ENCODE peak calls at places on chromosomes 7 and 10, in eight cellular contexts. V is tibial nerve, P is neural progenitor cell, J is hepatocyte, O is IMR-90, K is transverse colon, S is Peyer's patch, Z is lung. R is an unnamed sample.
A peak's percentile ranks its signal among the peaks of the same experiment; 100 is the strongest.

GRCh38 chr10:126969310-126969709 is 64.1 kb downstream of the DOCK1 start:
- DNase-seq in V (no peak), P (peak; percentile 53), J (peak; percentile 31), O (no peak), K (peak; percentile 36), S (no peak), Z (no peak), R (no peak)

GRCh38 chr7:40199076-40199802 is 64.4 kb downstream of the SUGCT start:
- DNase-seq in V (no peak), P (peak; percentile 11), J (peak; percentile 8), O (peak; percentile 63), K (no peak), S (no peak), Z (no peak), R (no peak)

GRCh38 chr7:91457208-91457607 is 193.0 kb downstream of the FZD1 start:
- DNase-seq in V (no peak), P (no peak), J (no peak), O (no peak), K (no peak), S (no peak), Z (no peak), R (no peak)

GRCh38 chr10:50593523-50593922 is 30.2 kb downstream of the SGMS1 start:
- DNase-seq in V (no peak), P (no peak), J (no peak), O (peak; percentile 48), K (no peak), S (no peak), Z (no peak), R (no peak)

GRCh38 chr10:34607894-34608293 is 207.2 kb downstream of the PARD3 start:
- DNase-seq in V (no peak), P (no peak), J (no peak), O (peak; percentile 20), K (no peak), S (no peak), Z (no peak), R (no peak)

GRCh38 chr10:85674851-85675250 is 691.7 kb downstream of the GRID1 start:
- DNase-seq in V (no peak), P (no peak), J (no peak), O (no peak), K (no peak), S (no peak), Z (no peak), R (no peak)

GRCh38 chr10:132849546-132850031 is 63.6 kb upstream of the NKX6-2 start:
- DNase-seq in V (no peak), P (no peak), J (no peak), O (no peak), K (no peak), S (peak; percentile 39), Z (no peak), R (no peak)

GRCh38 chr7:101549734-101550133 is 79.4 kb downstream of the MYL10 start:
- DNase-seq in V (no peak), P (no peak), J (no peak), O (no peak), K (no peak), S (peak; percentile 21), Z (no peak), R (no peak)

GRCh38 chr10:56605043-56605442 is 244.0 kb upstream of the ZWINT start:
- DNase-seq in V (no peak), P (peak; percentile 67), J (peak; percentile 22), O (no peak), K (no peak), S (no peak), Z (no peak), R (no peak)

GRCh38 chr10:86333813-86334514 is 32.6 kb downstream of the GRID1 start:
- DNase-seq in V (no peak), P (no peak), J (no peak), O (no peak), K (no peak), S (no peak), Z (no peak), R (no peak)

GRCh38 chr10:88499569-88500470 is 83.3 kb downstream of the RNLS start:
- DNase-seq in V (no peak), P (no peak), J (no peak), O (peak; percentile 71), K (no peak), S (no peak), Z (no peak), R (no peak)

GRCh38 chr10:27784272-27784671 is 38.7 kb upstream of the MKX start:
- DNase-seq in V (no peak), P (no peak), J (no peak), O (no peak), K (no peak), S (no peak), Z (no peak), R (no peak)

GRCh38 chr10:79200346-79200745 is 131.6 kb downstream of the ZMIZ1 start:
- DNase-seq in V (no peak), P (no peak), J (no peak), O (no peak), K (no peak), S (no peak), Z (no peak), R (no peak)

GRCh38 chr7:2823124-2823523 is 21.0 kb downstream of the GNA12 start:
- DNase-seq in V (no peak), P (no peak), J (no peak), O (no peak), K (no peak), S (no peak), Z (peak; percentile 42), R (no peak)

GRCh38 chr10:31578181-31578852 is 259.3 kb downstream of the ZEB1 start:
- DNase-seq in V (no peak), P (no peak), J (no peak), O (no peak), K (no peak), S (no peak), Z (no peak), R (no peak)

GRCh38 chr10:68359189-68359588 is 26.5 kb upstream of the PBLD start:
- DNase-seq in V (no peak), P (no peak), J (no peak), O (no peak), K (no peak), S (no peak), Z (no peak), R (no peak)

DNA sequence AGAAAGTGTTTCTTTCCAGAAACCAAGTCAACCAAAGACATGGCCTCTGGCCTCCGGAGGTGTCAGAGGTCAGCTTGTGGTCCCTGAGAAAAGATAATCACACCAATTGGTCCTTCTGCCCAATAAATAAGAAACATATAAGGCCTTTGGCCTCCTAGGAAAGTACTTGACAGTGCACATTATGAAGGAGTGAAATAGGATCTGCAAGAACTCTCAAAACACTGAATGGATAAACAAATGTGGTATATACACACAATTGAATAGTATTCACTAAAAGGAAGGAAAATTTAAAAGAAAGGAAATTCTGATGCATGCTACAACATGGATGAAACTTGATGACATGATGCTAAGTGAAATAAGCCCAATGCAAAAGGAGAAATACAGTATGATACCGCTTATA is 35.4 kb upstream of the NRF1 start:
- DNase-seq in V (no peak), P (no peak), J (no peak), O (peak; percentile 35), K (no peak), S (no peak), Z (no peak), R (no peak)
- H3K9me3 ChIP-seq in V (no peaks in the 10 kb centered on the region), P (peaks cover 3% of the 10 kb centered on the region), J (no peaks in the 10 kb centered on the region), O (peaks cover 11% of the 10 kb centered on the region), K (peaks cover 6% of the 10 kb centered on the region), S (no peaks in the 10 kb centered on the region), Z (peaks cover 6% of the 10 kb centered on the region), R (peaks cover 14% of the 10 kb centered on the region)

DNA sequence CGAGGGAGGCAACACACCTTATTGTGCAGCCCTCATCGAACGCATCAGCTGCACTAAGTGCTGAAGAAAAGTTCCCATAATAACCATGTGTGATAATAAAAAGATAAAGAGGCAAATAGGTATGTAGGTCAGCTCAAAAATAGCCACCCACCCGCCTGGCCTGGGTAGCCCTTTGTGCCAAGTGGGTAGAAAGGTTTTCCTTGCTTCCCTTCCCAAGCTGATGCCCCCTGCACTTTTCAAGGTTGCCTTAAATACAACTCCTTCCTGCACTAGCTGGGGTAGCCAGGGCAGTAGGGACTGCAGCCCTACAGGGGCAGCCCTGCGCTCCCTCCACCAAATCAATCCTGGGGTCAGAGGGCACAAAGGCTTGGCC is 13.5 kb upstream of the DDIT4 start:
- DNase-seq in V (no peak), P (no peak), J (no peak), O (no peak), K (peak; percentile 20), S (no peak), Z (no peak), R (no peak)
- H3K4me1 ChIP-seq in V (peaks cover 91% of the 10 kb centered on the region), P (peaks cover 71% of the 10 kb centered on the region), J (peaks cover 51% of the 10 kb centered on the region), O (peaks cover 25% of the 10 kb centered on the region), K (peaks cover 67% of the 10 kb centered on the region), S (peaks cover 67% of the 10 kb centered on the region), Z (peaks cover 22% of the 10 kb centered on the region), R (peaks cover 44% of the 10 kb centered on the region)

DNA sequence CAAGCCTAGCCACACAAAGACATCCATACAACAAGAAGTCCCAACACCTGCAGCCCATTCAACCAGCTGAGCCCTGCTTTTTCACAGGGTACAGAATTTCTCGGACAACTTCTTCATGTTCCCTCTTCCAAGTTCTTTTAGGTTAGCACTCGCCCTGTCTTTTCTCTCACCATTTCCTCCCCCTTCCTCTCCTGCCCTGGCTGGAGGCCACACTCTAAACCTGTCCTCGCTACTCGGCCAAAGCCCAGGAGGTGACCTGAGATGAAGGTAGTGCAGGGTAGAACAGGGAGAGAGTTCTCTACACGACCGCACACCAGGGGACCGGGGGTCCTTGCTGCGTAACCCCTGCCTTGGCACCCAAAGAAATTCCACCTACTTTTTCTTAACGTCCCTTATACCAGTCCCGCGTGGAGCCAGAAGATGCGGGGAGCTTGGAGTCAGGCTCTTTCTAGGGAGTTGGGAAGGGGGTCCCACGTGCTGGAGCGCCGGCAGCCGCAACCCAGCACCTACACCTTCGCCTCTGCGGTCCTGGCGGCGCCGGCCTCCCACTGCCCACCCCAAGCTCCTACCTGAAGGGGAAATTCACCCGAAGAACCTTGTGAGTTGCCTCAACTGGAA is 16.0 kb upstream of the DLX6 start:
- DNase-seq in V (no peak), P (peak; percentile 28), J (no peak), O (no peak), K (no peak), S (no peak), Z (no peak), R (no peak)
- H3K27me3 ChIP-seq in V (peaks cover 96% of the 10 kb centered on the region), P (peaks cover 100% of the 10 kb centered on the region), J (peaks cover 90% of the 10 kb centered on the region), O (peaks cover 35% of the 10 kb centered on the region), K (peaks cover 97% of the 10 kb centered on the region), S (no peaks in the 10 kb centered on the region), Z (peaks cover 6% of the 10 kb centered on the region), R (no peaks in the 10 kb centered on the region)

DNA sequence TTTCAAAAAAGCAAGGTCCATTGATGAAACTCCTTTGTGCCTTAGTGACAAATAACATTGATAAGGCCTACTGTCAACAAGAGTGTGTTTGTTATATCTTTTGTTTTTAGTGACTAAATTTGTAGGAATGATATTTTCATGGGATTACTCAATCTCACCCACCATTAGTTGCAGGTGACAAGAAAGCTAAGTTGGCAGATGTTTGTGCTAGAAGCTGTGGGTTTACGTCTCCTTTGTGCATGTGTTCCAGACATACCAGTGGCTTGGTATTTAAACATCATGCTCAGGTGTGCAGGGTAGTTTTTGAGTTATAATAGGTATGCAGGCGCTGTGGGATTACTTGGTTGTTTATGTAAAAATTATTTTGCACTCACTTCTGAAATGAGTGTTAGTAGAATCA is 178.6 kb downstream of the ANKRD30A start:
- DNase-seq in V (no peak), P (no peak), J (no peak), O (no peak), K (no peak), S (no peak), Z (no peak), R (no peak)
- H3K9me3 ChIP-seq in V (no peaks in the 10 kb centered on the region), P (peaks cover 4% of the 10 kb centered on the region), J (no peaks in the 10 kb centered on the region), O (peaks cover 20% of the 10 kb centered on the region), K (no peaks in the 10 kb centered on the region), S (no peaks in the 10 kb centered on the region), Z (peaks cover 6% of the 10 kb centered on the region), R (peaks cover 4% of the 10 kb centered on the region)

GRCh38 chr7:76346097-76346496 is 12.7 kb downstream of the YWHAG start:
- DNase-seq in V (no peak), P (no peak), J (peak; percentile 70), O (no peak), K (peak; percentile 59), S (no peak), Z (peak; percentile 48), R (no peak)
- H3K4me1 ChIP-seq in V (peaks cover 51% of the 10 kb centered on the region), P (peaks cover 7% of the 10 kb centered on the region), J (peaks cover 8% of the 10 kb centered on the region), O (peaks cover 11% of the 10 kb centered on the region), K (peaks cover 30% of the 10 kb centered on the region), S (no peaks in the 10 kb centered on the region), Z (peaks cover 6% of the 10 kb centered on the region), R (peaks cover 7% of the 10 kb centered on the region)

R was measured in SJSA1.